ENCODE peak calls at places on chromosomes 4 and X, in six cellular contexts. O is type B pancreatic cell, Q is choroid plexus epithelial cell, A is hepatocyte, N is AG04449, J is AG09309. M is an unnamed sample.

GRCh38 chrX:53049127-53049517 is 533 bp downstream of the GPR173 start:
- DNase-seq in O (no peak), A (no peak), J (no peak), N (no peak), Q (no peak), M (no peak)

GRCh38 chr4:30901781-30902479 is 181.8 kb downstream of the PCDH7 start:
- DNase-seq in J (no peak), O (no peak), Q (no peak), N (no peak), A (peak; percentile 28), M (no peak)

GRCh38 chr4:39514888-39515401 is 12.3 kb downstream of the UGDH start:
- DNase-seq in O (no peak), N (no peak), Q (peak; percentile 34), J (no peak), A (peak; percentile 71), M (peak; percentile 17)

GRCh38 chrX:95612350-95612749 is 1072.3 kb upstream of the DIAPH2 start:
- DNase-seq in A (no peak), J (no peak), Q (no peak), O (no peak), N (no peak), M (no peak)

GRCh38 chr4:71380721-71381120 is 41.9 kb downstream of the SLC4A4 start:
- DNase-seq in Q (peak; percentile 3), O (no peak), N (peak; percentile 21), A (peak; percentile 18), J (peak; percentile 52), M (no peak)

GRCh38 chr4:88713782-88714181 is 16.2 kb upstream of the NAP1L5 start:
- DNase-seq in O (no peak), Q (no peak), A (no peak), N (no peak), J (no peak), M (no peak)

GRCh38 chrX:76802698-76803097 is 375.2 kb downstream of the MAGEE1 start:
- DNase-seq in O (no peak), Q (peak; percentile 7), J (no peak), A (no peak), N (no peak), M (no peak)

GRCh38 chrX:10173331-10173900 is 16.6 kb downstream of the CLCN4 start:
- DNase-seq in J (peak; percentile 54), Q (peak; percentile 97), N (no peak), A (peak; percentile 82), O (no peak), M (peak; percentile 52)

GRCh38 chr4:111937368-111937767 is 207.9 kb upstream of the FAM241A start:
- DNase-seq in N (no peak), Q (peak; percentile 57), O (no peak), A (peak; percentile 37), J (peak; percentile 14), M (no peak)

GRCh38 chr4:153248641-153249198 is 44.5 kb downstream of the TRIM2 start:
- DNase-seq in N (no peak), J (no peak), O (no peak), A (no peak), Q (no peak), M (no peak)

GRCh38 chrX:38694394-38694793 is 106.9 kb upstream of the MID1IP1 start:
- DNase-seq in J (no peak), O (no peak), N (no peak), Q (no peak), A (no peak), M (no peak)

GRCh38 chr4:180380733-180381132 is 1862.5 kb upstream of the TENM3 start:
- DNase-seq in N (no peak), Q (no peak), J (no peak), A (no peak), O (no peak), M (peak; percentile 16)

GRCh38 chrX:47148946-47149345 is 3.9 kb downstream of the RBM10 start:
- DNase-seq in J (no peak), A (no peak), O (no peak), Q (no peak), N (no peak), M (no peak)

GRCh38 chr4:17511041-17511949 is 595 bp downstream of the QDPR start:
- DNase-seq in J (no peak), A (peak; percentile 64), O (no peak), Q (peak; percentile 56), N (no peak), M (peak; percentile 24)

GRCh38 chr4:83548151-83548905 is 12.4 kb downstream of the GPAT3 start:
- DNase-seq in J (peak; percentile 92), A (peak; percentile 49), Q (peak; percentile 92), O (no peak), N (peak; percentile 80), M (peak; percentile 76)

GRCh38 chr4:25779021-25779420 is 83.8 kb downstream of the SEL1L3 start:
- DNase-seq in O (no peak), J (no peak), Q (peak; percentile 55), A (no peak), N (no peak), M (no peak)

GRCh38 chr4:60081839-60082238 is 1118.3 kb upstream of the ADGRL3 start:
- DNase-seq in Q (no peak), A (no peak), N (no peak), O (no peak), J (no peak), M (no peak)

GRCh38 chr4:139319571-139319970 is 17.3 kb upstream of the NDUFC1 start:
- DNase-seq in A (no peak), Q (peak; percentile 14), J (no peak), N (no peak), O (no peak), M (no peak)

GRCh38 chr4:110483516-110483915 is 7.6 kb downstream of the ENPEP start:
- DNase-seq in J (no peak), A (no peak), O (no peak), N (no peak), Q (no peak), M (no peak)

GRCh38 chrX:106999002-106999975 is 723 bp downstream of the MORC4 start:
- DNase-seq in Q (peak; percentile 63), N (no peak), A (peak; percentile 72), J (no peak), O (no peak), M (peak; percentile 61)

GRCh38 chrX:115940888-115941332 is 229.6 kb upstream of the AGTR2 start:
- DNase-seq in J (peak; percentile 23), Q (peak; percentile 3), O (no peak), A (no peak), N (no peak), M (no peak)

GRCh38 chr4:25523405-25523804 is 132.2 kb upstream of the SLC34A2 start:
- DNase-seq in Q (peak; percentile 34), A (no peak), J (no peak), O (peak; percentile 11), N (no peak), M (peak; percentile 50)

GRCh38 chr4:80099671-80100070 is 26.6 kb upstream of the ANTXR2 start:
- DNase-seq in A (no peak), N (no peak), J (no peak), Q (no peak), O (no peak), M (no peak)

GRCh38 chr4:4387531-4388311 is 819 bp downstream of the NSG1 start:
- DNase-seq in Q (no peak), O (no peak), N (no peak), J (no peak), A (peak; percentile 35), M (no peak)

GRCh38 chr4:16607693-16608092 is 290.8 kb downstream of the LDB2 start:
- DNase-seq in N (no peak), A (no peak), Q (no peak), O (no peak), J (no peak), M (no peak)

GRCh38 chrX:20857746-20858145 is 516.5 kb upstream of the CNKSR2 start:
- DNase-seq in A (no peak), J (no peak), O (no peak), Q (peak; percentile 2), N (no peak), M (no peak)

GRCh38 chrX:134172588-134173259 is 64.3 kb upstream of the CCDC160 start:
- DNase-seq in O (no peak), A (peak; percentile 27), Q (peak; percentile 6), J (no peak), N (no peak), M (peak; percentile 6)

GRCh38 chrX:72545990-72546389 is 26.7 kb downstream of the HDAC8 start:
- DNase-seq in Q (peak; percentile 59), O (no peak), J (no peak), A (no peak), N (no peak), M (peak; percentile 27)
- TF ChIP-seq CTCF in Q (peak; percentile 48), O (no peak), J (no peak), A (no peak), N (no peak), M (no peak)

DNA sequence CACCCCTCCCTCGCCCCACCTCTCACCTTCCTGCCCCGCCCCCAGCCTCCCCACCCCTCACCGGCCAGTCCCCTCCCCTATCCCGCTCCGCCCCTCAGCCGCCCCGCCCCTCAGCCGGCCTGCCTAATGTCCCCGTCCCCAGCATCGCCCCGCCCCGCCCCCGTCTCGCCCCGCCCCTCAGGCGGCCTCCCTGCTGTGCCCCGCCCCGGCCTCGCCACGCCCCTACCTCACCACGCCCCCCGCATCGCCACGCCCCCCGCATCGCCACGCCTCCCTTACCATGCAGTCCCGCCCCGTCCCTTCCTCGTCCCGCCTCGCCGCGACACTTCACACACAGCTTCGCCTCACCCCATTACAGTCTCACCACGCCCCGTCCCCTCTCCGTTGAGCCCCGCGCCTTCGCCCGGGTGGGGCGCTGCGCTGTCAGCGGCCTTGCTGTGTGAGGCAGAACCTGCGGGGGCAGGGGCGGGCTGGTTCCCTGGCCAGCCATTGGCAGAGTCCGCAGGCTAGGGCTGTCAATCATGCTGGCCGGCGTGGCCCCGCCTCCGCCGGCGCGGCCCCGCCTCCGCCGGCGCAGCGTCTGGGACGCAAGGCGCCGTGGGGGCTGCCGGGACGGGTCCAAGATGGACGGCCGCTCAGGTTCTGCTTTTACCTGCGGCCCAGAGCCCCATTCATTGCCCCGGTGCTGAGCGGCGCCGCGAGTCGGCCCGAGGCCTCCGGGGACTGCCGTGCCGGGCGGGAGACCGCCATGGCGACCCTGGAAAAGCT is at the start of the genes HTT and HTT-AS:
- DNase-seq in J (peak; percentile 75), O (peak; percentile 97), Q (peak; percentile 95), A (peak; percentile 98), N (peak; percentile 63), M (peak; percentile 92)
- TF ChIP-seq CTCF in J (no peak), O (peak; percentile 37), Q (no peak), A (peak; percentile 6), N (peak; percentile 22), M (no peak)

DNA sequence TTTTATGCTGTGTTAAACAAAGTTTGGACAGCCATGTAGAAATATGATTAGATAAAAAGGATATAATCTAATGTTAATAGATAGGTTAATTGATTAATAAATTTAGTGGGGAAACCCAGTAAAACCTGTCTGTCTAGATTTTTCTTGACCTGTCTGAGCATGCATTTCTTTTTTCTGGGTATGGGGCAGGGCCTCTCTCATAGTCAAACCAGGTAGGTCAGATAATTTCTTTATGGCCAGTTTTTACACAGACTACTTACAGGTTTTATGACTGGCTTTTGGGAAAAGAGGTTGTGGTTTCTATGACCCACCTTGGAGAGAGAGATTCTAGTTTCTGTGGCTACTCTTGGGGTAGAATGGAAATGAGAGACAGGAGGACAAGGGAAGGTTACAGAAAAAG is 135.6 kb upstream of the EPHA5 start:
- DNase-seq in Q (no peak), A (no peak), O (no peak), J (no peak), N (no peak), M (no peak)
- TF ChIP-seq CTCF in Q (no peak), A (no peak), O (no peak), J (no peak), N (no peak), M (no peak)

DNA sequence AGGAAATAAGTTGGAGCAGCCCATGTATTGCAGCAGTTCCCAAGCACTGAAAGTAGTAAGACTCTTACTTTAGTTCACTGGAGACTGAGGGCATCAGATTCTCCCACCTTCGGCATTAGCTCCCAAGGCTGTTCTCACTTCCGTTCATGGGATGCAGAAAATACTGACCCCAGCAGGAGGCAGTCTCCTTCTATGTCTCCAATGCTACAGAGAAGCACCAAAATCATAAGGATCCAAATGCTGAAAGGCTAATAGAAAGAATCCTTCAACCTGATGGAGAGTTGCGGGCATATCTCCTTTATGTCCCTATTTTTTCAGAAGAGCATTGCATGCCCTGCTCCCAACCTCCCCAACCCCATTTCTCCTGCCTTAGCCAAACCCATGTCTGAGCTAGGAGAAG is 32.4 kb downstream of the ADH7 start:
- DNase-seq in J (no peak), N (no peak), Q (no peak), A (no peak), O (no peak), M (no peak)
- TF ChIP-seq CTCF in J (no peak), N (no peak), Q (peak; percentile 16), A (no peak), O (peak; percentile 14), M (no peak)